ENCODE peak calls at places on chromosomes 12 and 14, in six cellular contexts. L is activated naive CD4-positive, alpha-beta T cell treated with Interleukin-2 at 50 U/mL for 16 hours; M is cardiac fibroblast; P is head of caudate nucleus; G is stimulated activated CD8-positive, alpha-beta memory T cell treated with anti-CD3 and anti-CD28 coated beads, Interleukin-4, amount 100 ng/mL, for 4 hours; T is WERI-Rb-1. U is an unnamed sample.

GRCh38 chr14:104749111-104749649 is 3.8 kb upstream of the SIVA1 start:
- DNase-seq in T (peak), M (no peak), L (no peak), G (no peak), P (peak), U (no peak)

GRCh38 chr14:90503582-90503981 is 106.8 kb downstream of the CALM1 start:
- DNase-seq in M (no peak), G (no peak), L (no peak), P (no peak), T (no peak), U (no peak)

GRCh38 chr12:114658002-114658441 is 26.0 kb downstream of the TBX3 start:
- DNase-seq in P (no peak), M (no peak), L (no peak), T (no peak), G (no peak), U (no peak)

GRCh38 chr12:121750507-121750955 is 38.0 kb downstream of the TMEM120B start:
- DNase-seq in G (no peak), L (no peak), P (no peak), M (no peak), T (no peak), U (no peak)

GRCh38 chr14:104112113-104112505 is 26.3 kb upstream of the KIF26A start:
- DNase-seq in T (no peak), G (no peak), L (no peak), P (no peak), M (no peak), U (no peak)

GRCh38 chr14:95516554-95517209 is at the start of gene SYNE3:
- DNase-seq in M (peak), G (no peak), P (no peak), T (no peak), L (peak), U (no peak)

GRCh38 chr12:6347367-6348338 is 5.8 kb upstream of the TNFRSF1A start:
- DNase-seq in M (peak), L (no peak), P (no peak), T (no peak), G (no peak), U (no peak)

GRCh38 chr12:60494249-60494648 is 898.4 kb downstream of the SLC16A7 start:
- DNase-seq in T (no peak), L (no peak), P (no peak), G (no peak), M (peak), U (no peak)

GRCh38 chr12:30457621-30458289 is 237.9 kb downstream of the IPO8 start:
- DNase-seq in T (peak), L (no peak), P (no peak), M (peak), G (no peak), U (no peak)

GRCh38 chr14:46018846-46019420 is 632.6 kb downstream of the RPL10L start:
- DNase-seq in T (no peak), G (no peak), L (no peak), M (no peak), P (no peak), U (no peak)

GRCh38 chr12:106179086-106179485 is 40.3 kb upstream of the NUAK1 start:
- DNase-seq in M (no peak), P (no peak), G (no peak), T (peak), L (no peak), U (no peak)

GRCh38 chr12:10715491-10715890 is 7.6 kb downstream of the YBX3 start:
- DNase-seq in L (no peak), P (no peak), T (no peak), M (no peak), G (no peak), U (no peak)

GRCh38 chr12:111180830-111181726 is 187.8 kb downstream of the PHETA1 start:
- DNase-seq in G (no peak), P (peak), M (peak), L (no peak), T (no peak), U (no peak)

GRCh38 chr12:89486231-89486630 is 38.4 kb downstream of the GALNT4 start:
- DNase-seq in T (no peak), P (no peak), M (no peak), G (no peak), L (no peak), U (no peak)

GRCh38 chr12:24839268-24839791 is 109.6 kb downstream of the BCAT1 start:
- DNase-seq in P (no peak), T (no peak), M (no peak), L (peak), G (no peak), U (no peak)